ENCODE peak calls at places on chromosomes 7 and 10, in nine cellular contexts. One of them, this sample, is unnamed.
A peak's percentile ranks its signal among the peaks of the same experiment; 100 is the strongest.

GRCh38 chr7:148914208-148914777 is 30.2 kb upstream of the EZH2 start:
- DNase-seq in fibroblast of lung: peak; percentile 92
- DNase-seq in foreskin fibroblast: peak; percentile 39
- DNase-seq in H1: no peak
- DNase-seq in epithelial cell of esophagus: peak; percentile 81
- DNase-seq in tibial artery: no peak
- DNase-seq in fibroblast of the aortic adventitia: peak; percentile 46
- DNase-seq in HepG2: no peak
- DNase-seq in esophagus squamous epithelium: no peak
- DNase-seq in this sample: peak; percentile 70

GRCh38 chr10:91335147-91335546 is 75.0 kb upstream of the HECTD2 start:
- DNase-seq in H1: no peak
- DNase-seq in foreskin fibroblast: no peak
- DNase-seq in epithelial cell of esophagus: peak; percentile 18
- DNase-seq in tibial artery: no peak
- DNase-seq in fibroblast of lung: no peak
- DNase-seq in fibroblast of the aortic adventitia: no peak
- DNase-seq in esophagus squamous epithelium: no peak
- DNase-seq in HepG2: no peak
- DNase-seq in this sample: no peak

GRCh38 chr10:44278669-44279337 is 106.1 kb downstream of the CXCL12 start:
- DNase-seq in epithelial cell of esophagus: no peak
- DNase-seq in H1: no peak
- DNase-seq in fibroblast of lung: peak; percentile 84
- DNase-seq in esophagus squamous epithelium: no peak
- DNase-seq in HepG2: no peak
- DNase-seq in foreskin fibroblast: no peak
- DNase-seq in tibial artery: no peak
- DNase-seq in fibroblast of the aortic adventitia: peak; percentile 25
- DNase-seq in this sample: peak; percentile 31

GRCh38 chr7:21108182-21108581 is 319.7 kb upstream of the SP4 start:
- DNase-seq in HepG2: no peak
- DNase-seq in epithelial cell of esophagus: no peak
- DNase-seq in fibroblast of the aortic adventitia: no peak
- DNase-seq in foreskin fibroblast: no peak
- DNase-seq in esophagus squamous epithelium: no peak
- DNase-seq in tibial artery: no peak
- DNase-seq in fibroblast of lung: no peak
- DNase-seq in H1: no peak
- DNase-seq in this sample: no peak

GRCh38 chr7:24052572-24053223 is 231.3 kb upstream of the NPY start:
- DNase-seq in tibial artery: no peak
- DNase-seq in epithelial cell of esophagus: peak; percentile 77
- DNase-seq in fibroblast of lung: peak; percentile 88
- DNase-seq in H1: no peak
- DNase-seq in foreskin fibroblast: peak; percentile 31
- DNase-seq in fibroblast of the aortic adventitia: peak; percentile 17
- DNase-seq in esophagus squamous epithelium: no peak
- DNase-seq in HepG2: no peak
- DNase-seq in this sample: peak; percentile 8

GRCh38 chr10:9670911-9671310 is 1346.8 kb upstream of the CELF2 start:
- DNase-seq in H1: no peak
- DNase-seq in tibial artery: no peak
- DNase-seq in fibroblast of lung: peak; percentile 4
- DNase-seq in esophagus squamous epithelium: no peak
- DNase-seq in HepG2: no peak
- DNase-seq in fibroblast of the aortic adventitia: no peak
- DNase-seq in epithelial cell of esophagus: no peak
- DNase-seq in foreskin fibroblast: no peak
- DNase-seq in this sample: no peak

GRCh38 chr7:108097703-108098102 is 32.5 kb downstream of the LAMB4 start:
- DNase-seq in H1: no peak
- DNase-seq in HepG2: peak; percentile 20
- DNase-seq in fibroblast of lung: no peak
- DNase-seq in epithelial cell of esophagus: peak; percentile 42
- DNase-seq in esophagus squamous epithelium: no peak
- DNase-seq in fibroblast of the aortic adventitia: no peak
- DNase-seq in foreskin fibroblast: no peak
- DNase-seq in tibial artery: no peak
- DNase-seq in this sample: no peak

GRCh38 chr10:132527338-132528063 is 10.1 kb upstream of the INPP5A start:
- DNase-seq in fibroblast of lung: peak; percentile 16
- DNase-seq in tibial artery: no peak
- DNase-seq in foreskin fibroblast: peak; percentile 36
- DNase-seq in fibroblast of the aortic adventitia: no peak
- DNase-seq in esophagus squamous epithelium: no peak
- DNase-seq in epithelial cell of esophagus: no peak
- DNase-seq in HepG2: no peak
- DNase-seq in H1: no peak
- DNase-seq in this sample: peak; percentile 27

GRCh38 chr10:131855396-131855762 is 45.4 kb upstream of the PPP2R2D start:
- DNase-seq in tibial artery: peak; percentile 12
- DNase-seq in H1: no peak
- DNase-seq in esophagus squamous epithelium: no peak
- DNase-seq in foreskin fibroblast: no peak
- DNase-seq in epithelial cell of esophagus: no peak
- DNase-seq in HepG2: no peak
- DNase-seq in fibroblast of the aortic adventitia: no peak
- DNase-seq in fibroblast of lung: no peak
- DNase-seq in this sample: no peak

DNA sequence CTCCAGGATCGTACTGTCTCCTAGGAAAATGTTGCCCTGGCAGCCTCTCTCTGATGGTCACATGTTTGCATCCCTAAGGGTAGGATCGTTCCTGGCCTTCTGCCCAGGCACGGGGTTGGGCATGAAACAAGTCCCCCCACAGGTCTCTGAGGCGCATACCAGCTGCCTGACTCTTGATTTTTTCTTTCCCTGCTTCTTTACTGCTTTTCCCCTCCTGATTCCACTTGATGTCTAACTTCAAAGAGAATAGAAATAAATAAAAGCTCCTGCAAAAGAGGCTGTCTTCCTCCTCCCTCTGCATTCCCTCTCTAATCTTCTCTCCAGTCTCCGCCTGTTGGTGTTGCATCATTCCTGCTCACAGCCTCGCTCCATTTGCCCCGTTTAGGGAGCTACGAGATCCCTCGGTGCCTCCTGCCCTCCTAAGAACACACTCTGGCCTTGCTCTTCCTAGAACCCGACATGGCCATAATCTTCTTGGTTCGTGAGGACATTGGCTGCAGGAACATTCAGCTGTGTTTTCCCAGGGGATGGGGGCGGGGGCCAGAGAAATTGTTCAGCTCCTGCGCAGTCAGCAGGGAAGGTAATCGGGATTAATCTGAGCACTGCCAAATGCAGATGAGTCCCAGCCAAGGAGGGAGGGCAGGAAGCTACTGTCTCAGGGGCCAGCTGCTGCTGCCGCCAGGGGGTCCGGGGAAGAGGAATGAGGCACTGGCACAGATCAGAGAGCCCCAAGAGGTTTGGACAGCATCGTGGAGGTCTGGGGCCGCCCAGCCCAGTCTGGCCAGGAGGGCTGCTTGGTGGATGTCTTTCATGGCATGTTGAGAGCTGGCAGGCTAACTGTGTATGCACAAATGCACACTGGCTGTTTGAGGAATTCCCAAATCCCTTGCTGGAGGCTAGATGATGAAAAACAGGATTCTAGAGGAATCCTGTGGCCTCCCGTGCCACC is 26.1 kb downstream of the LEP start:
- DNase-seq in HepG2: peak; percentile 15
- DNase-seq in H1: no peak
- DNase-seq in epithelial cell of esophagus: peak; percentile 87
- DNase-seq in fibroblast of lung: peak; percentile 70
- DNase-seq in esophagus squamous epithelium: no peak
- DNase-seq in tibial artery: peak; percentile 39
- DNase-seq in foreskin fibroblast: peak; percentile 81
- DNase-seq in fibroblast of the aortic adventitia: peak; percentile 78
- DNase-seq in this sample: peak; percentile 59
- TF ChIP-seq CTCF in HepG2: no peak
- TF ChIP-seq CTCF in H1: peak; percentile 14
- TF ChIP-seq CTCF in epithelial cell of esophagus: no peak
- TF ChIP-seq CTCF in fibroblast of lung: no peak
- TF ChIP-seq CTCF in esophagus squamous epithelium: no peak
- TF ChIP-seq CTCF in tibial artery: no peak
- TF ChIP-seq CTCF in foreskin fibroblast: no peak
- TF ChIP-seq CTCF in fibroblast of the aortic adventitia: no peak
- TF ChIP-seq CTCF in this sample: no peak

GRCh38 chr10:123136806-123137642 is 1.3 kb downstream of the HMX3 start:
- DNase-seq in fibroblast of the aortic adventitia: no peak
- DNase-seq in HepG2: no peak
- DNase-seq in esophagus squamous epithelium: no peak
- DNase-seq in epithelial cell of esophagus: no peak
- DNase-seq in foreskin fibroblast: peak; percentile 48
- DNase-seq in fibroblast of lung: peak; percentile 24
- DNase-seq in tibial artery: no peak
- DNase-seq in H1: no peak
- DNase-seq in this sample: no peak

GRCh38 chr10:123134915-123135414 is 805 bp upstream of the HMX3 start:
- DNase-seq in esophagus squamous epithelium: no peak
- DNase-seq in H1: no peak
- DNase-seq in fibroblast of lung: no peak
- DNase-seq in epithelial cell of esophagus: no peak
- DNase-seq in foreskin fibroblast: no peak
- DNase-seq in fibroblast of the aortic adventitia: no peak
- DNase-seq in HepG2: no peak
- DNase-seq in tibial artery: no peak
- DNase-seq in this sample: no peak

GRCh38 chr10:123136221-123136805 is 543 bp downstream of the HMX3 start:
- DNase-seq in foreskin fibroblast: no peak
- DNase-seq in HepG2: no peak
- DNase-seq in epithelial cell of esophagus: no peak
- DNase-seq in fibroblast of lung: no peak
- DNase-seq in H1: no peak
- DNase-seq in esophagus squamous epithelium: no peak
- DNase-seq in tibial artery: no peak
- DNase-seq in fibroblast of the aortic adventitia: no peak
- DNase-seq in this sample: no peak

GRCh38 chr10:123134058-123134914 is 1.5 kb upstream of the HMX3 start:
- DNase-seq in epithelial cell of esophagus: no peak
- DNase-seq in foreskin fibroblast: no peak
- DNase-seq in esophagus squamous epithelium: no peak
- DNase-seq in fibroblast of the aortic adventitia: no peak
- DNase-seq in H1: no peak
- DNase-seq in fibroblast of lung: no peak
- DNase-seq in HepG2: no peak
- DNase-seq in tibial artery: no peak
- DNase-seq in this sample: no peak

DNA sequence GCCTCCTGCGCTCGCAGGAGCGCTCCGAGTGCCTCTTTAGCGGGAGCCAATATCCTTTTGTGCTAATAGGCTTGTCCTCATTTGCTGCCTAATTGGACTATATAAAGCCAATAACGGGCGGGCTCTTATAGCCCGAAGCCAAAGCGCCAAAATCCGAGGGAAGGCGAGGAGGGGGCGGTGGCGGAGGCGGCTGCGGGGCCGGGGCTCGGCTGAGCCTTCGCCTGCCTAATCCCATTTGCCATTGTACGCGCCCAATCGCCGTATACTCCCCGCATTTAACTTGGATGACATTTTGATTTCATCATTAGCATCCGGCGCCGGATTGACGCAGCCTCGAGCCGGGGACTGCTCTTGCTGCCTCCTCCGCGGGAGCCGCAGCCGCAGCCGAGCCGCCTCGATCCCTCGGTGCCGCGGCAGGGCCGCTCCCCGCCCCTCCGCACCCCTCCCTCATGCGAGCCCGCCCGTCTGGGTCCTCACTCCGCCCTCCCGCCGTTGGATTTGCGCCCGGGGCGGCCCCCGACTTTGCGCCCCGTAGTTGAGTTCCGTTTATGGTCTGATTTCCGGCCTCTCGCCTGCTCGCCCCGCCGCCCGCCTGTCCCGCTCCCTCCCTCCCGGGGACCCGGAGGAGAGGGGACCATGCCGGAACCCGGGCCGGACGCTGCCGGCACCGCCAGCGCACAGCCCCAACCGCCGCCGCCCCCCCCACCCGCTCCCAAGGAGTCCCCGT is at the start of gene HMX3:
- DNase-seq in esophagus squamous epithelium: no peak
- DNase-seq in H1: no peak
- DNase-seq in epithelial cell of esophagus: no peak
- DNase-seq in fibroblast of lung: no peak
- DNase-seq in tibial artery: no peak
- DNase-seq in HepG2: no peak
- DNase-seq in fibroblast of the aortic adventitia: no peak
- DNase-seq in foreskin fibroblast: peak; percentile 61
- DNase-seq in this sample: peak; percentile 49
- H3K4me3 ChIP-seq in esophagus squamous epithelium: peak within 1 kb of the TSS; percentile 46
- H3K4me3 ChIP-seq in H1: peak within 1 kb of the TSS; percentile 52
- H3K4me3 ChIP-seq in epithelial cell of esophagus: no peak within 1 kb of the TSS
- H3K4me3 ChIP-seq in fibroblast of lung: no peak within 1 kb of the TSS
- H3K4me3 ChIP-seq in tibial artery: peak within 1 kb of the TSS; percentile 36
- H3K4me3 ChIP-seq in HepG2: peak within 1 kb of the TSS; percentile 27
- H3K4me3 ChIP-seq in fibroblast of the aortic adventitia: peak within 1 kb of the TSS; percentile 31
- H3K4me3 ChIP-seq in foreskin fibroblast: no peak within 1 kb of the TSS
- H3K4me3 ChIP-seq in this sample: no peak within 1 kb of the TSS

DNA sequence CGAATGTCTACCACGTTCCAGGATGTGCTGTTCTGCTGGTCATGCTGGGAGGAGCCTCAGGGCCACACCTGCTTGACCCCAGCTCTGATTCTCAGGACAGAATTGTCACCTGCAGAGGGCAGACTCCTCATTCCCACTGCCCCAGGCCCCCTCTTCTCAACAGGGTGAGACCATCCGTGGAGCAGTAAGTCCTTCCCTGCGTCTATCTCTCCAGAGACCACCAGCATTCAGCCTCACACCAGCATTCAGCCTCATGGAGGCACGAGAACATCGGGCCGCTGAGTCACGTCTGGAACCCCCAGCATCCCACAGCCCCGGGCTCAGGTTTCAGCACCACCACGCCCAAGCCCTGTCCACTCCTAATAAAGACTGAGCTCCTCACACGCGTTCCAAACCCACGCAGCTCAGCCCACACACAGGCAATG is 273.4 kb downstream of the DIP2C start:
- DNase-seq in tibial artery: no peak
- DNase-seq in foreskin fibroblast: no peak
- DNase-seq in HepG2: peak; percentile 12
- DNase-seq in H1: no peak
- DNase-seq in fibroblast of the aortic adventitia: peak; percentile 34
- DNase-seq in epithelial cell of esophagus: no peak
- DNase-seq in fibroblast of lung: peak; percentile 54
- DNase-seq in esophagus squamous epithelium: no peak
- DNase-seq in this sample: peak; percentile 67
- TF ChIP-seq CTCF in tibial artery: no peak
- TF ChIP-seq CTCF in foreskin fibroblast: no peak
- TF ChIP-seq CTCF in HepG2: peak; percentile 45
- TF ChIP-seq CTCF in H1: peak; percentile 77
- TF ChIP-seq CTCF in fibroblast of the aortic adventitia: no peak
- TF ChIP-seq CTCF in epithelial cell of esophagus: no peak
- TF ChIP-seq CTCF in fibroblast of lung: no peak
- TF ChIP-seq CTCF in esophagus squamous epithelium: no peak
- TF ChIP-seq CTCF in this sample: no peak

GRCh38 chr7:106444068-106444655 is 159.4 kb upstream of the NAMPT start:
- DNase-seq in fibroblast of lung: no peak
- DNase-seq in HepG2: no peak
- DNase-seq in epithelial cell of esophagus: no peak
- DNase-seq in esophagus squamous epithelium: no peak
- DNase-seq in H1: no peak
- DNase-seq in fibroblast of the aortic adventitia: no peak
- DNase-seq in foreskin fibroblast: no peak
- DNase-seq in tibial artery: no peak
- DNase-seq in this sample: no peak
- H3K4me3 ChIP-seq in fibroblast of lung: no peak overlapping the region
- H3K4me3 ChIP-seq in HepG2: no peak overlapping the region
- H3K4me3 ChIP-seq in epithelial cell of esophagus: no peak overlapping the region
- H3K4me3 ChIP-seq in esophagus squamous epithelium: no peak overlapping the region
- H3K4me3 ChIP-seq in H1: no peak overlapping the region
- H3K4me3 ChIP-seq in fibroblast of the aortic adventitia: no peak overlapping the region
- H3K4me3 ChIP-seq in foreskin fibroblast: no peak overlapping the region
- H3K4me3 ChIP-seq in tibial artery: no peak overlapping the region
- H3K4me3 ChIP-seq in this sample: no peak overlapping the region